ENCODE peak calls at places on chromosomes 7 and 10, in six cellular contexts. D is kidney, F is GM12878, K is GM23338, Y is fibroblast of mammary gland, O is choroid plexus epithelial cell. H is an unnamed sample.

GRCh38 chr7:136652635-136653370 is 215.6 kb upstream of the CHRM2 start:
- DNase-seq in D (no peak), F (no peak), K (no peak), Y (no peak), O (no peak), H (no peak)

GRCh38 chr7:70143089-70144044 is 545.1 kb downstream of the AUTS2 start:
- DNase-seq in D (no peak), F (no peak), K (no peak), Y (peak; percentile 77), O (no peak), H (no peak)

GRCh38 chr10:73744690-73744994 is 470 bp downstream of the SEC24C start:
- DNase-seq in D (no peak), F (no peak), K (peak; percentile 85), Y (peak; percentile 58), O (peak; percentile 78), H (peak; percentile 61)

GRCh38 chr10:113493195-113493594 is 59.7 kb upstream of the HABP2 start:
- DNase-seq in D (no peak), F (no peak), K (no peak), Y (peak; percentile 68), O (peak; percentile 9), H (no peak)

GRCh38 chr10:19847321-19847720 is 31.1 kb downstream of the PLXDC2 start:
- DNase-seq in D (no peak), F (no peak), K (peak; percentile 21), Y (peak; percentile 38), O (peak; percentile 74), H (peak; percentile 39)

GRCh38 chr7:26507375-26508068 is 215.9 kb downstream of the SNX10 start:
- DNase-seq in D (no peak), F (no peak), K (no peak), Y (no peak), O (no peak), H (no peak)

GRCh38 chr10:124367414-124367813 is 51.3 kb downstream of the OAT start:
- DNase-seq in D (no peak), F (no peak), K (no peak), Y (no peak), O (no peak), H (no peak)

GRCh38 chr10:77911535-77912123 is 14.9 kb downstream of the DLG5 start:
- DNase-seq in D (no peak), F (no peak), K (no peak), Y (no peak), O (no peak), H (peak; percentile 47)

GRCh38 chr7:156943091-156944041 is 6.1 kb upstream of the NOM1 start:
- DNase-seq in D (peak; percentile 81), F (no peak), K (peak; percentile 51), Y (no peak), O (no peak), H (no peak)

GRCh38 chr10:7817984-7818294 is 366 bp upstream of the TAF3 start:
- DNase-seq in D (no peak), F (peak; percentile 16), K (no peak), Y (no peak), O (no peak), H (no peak)

GRCh38 chr7:157389951-157390730 is 53.3 kb downstream of the DNAJB6 start:
- DNase-seq in D (no peak), F (no peak), K (no peak), Y (peak; percentile 71), O (peak; percentile 85), H (peak; percentile 38)

GRCh38 chr10:43392757-43393156 is 16.2 kb downstream of the HNRNPF start:
- DNase-seq in D (peak; percentile 6), F (no peak), K (no peak), Y (no peak), O (no peak), H (no peak)

GRCh38 chr7:100867040-100867795 is at the start of gene TRIP6:
- DNase-seq in D (peak; percentile 97), F (no peak), K (peak; percentile 95), Y (peak; percentile 94), O (peak; percentile 97), H (peak; percentile 90)

GRCh38 chr7:115217373-115217772 is 295.5 kb downstream of the MDFIC start:
- DNase-seq in D (no peak), F (no peak), K (no peak), Y (peak; percentile 16), O (peak; percentile 39), H (peak; percentile 31)

GRCh38 chr7:75599244-75599771 is 107.2 kb downstream of the SPDYE5 start:
- DNase-seq in D (peak; percentile 80), F (no peak), K (peak; percentile 64), Y (no peak), O (no peak), H (no peak)

GRCh38 chr10:122291739-122292138 is 20.6 kb downstream of the BTBD16 start:
- DNase-seq in D (no peak), F (no peak), K (no peak), Y (no peak), O (no peak), H (no peak)

GRCh38 chr10:119680668-119681070 is 29.5 kb downstream of the BAG3 start:
- DNase-seq in D (no peak), F (no peak), K (no peak), Y (peak; percentile 49), O (no peak), H (no peak)
- H3K4me3 ChIP-seq in D (no peak overlapping the region), F (no peak overlapping the region), K (no peak overlapping the region), Y (no peak overlapping the region), O (no peak overlapping the region), H (no peak overlapping the region)

DNA sequence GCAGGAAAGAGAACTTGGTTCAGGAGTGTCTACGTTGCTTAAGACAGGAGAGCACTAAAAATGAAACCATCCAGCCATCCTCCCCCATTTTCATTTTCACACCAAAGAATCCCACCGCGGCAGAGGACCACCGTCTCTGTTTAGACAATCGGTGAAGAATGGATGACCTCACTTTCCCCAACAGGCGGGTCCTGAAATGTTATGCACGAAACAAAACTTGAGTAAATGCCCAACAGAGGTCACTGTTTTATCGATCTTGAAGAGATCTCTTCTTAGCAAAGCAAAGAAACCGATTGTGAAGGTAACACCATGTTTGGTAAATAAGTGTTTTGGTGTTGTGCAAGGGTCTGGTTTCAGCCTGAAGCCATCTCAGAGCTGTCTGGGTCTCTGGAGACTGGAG is 1.4 kb upstream of the IL6 start:
- DNase-seq in D (no peak), F (no peak), K (peak; percentile 67), Y (peak; percentile 82), O (peak; percentile 51), H (peak; percentile 36)
- TF ChIP-seq CTCF in D (no peak), F (peak; percentile 34), K (peak; percentile 39), Y (peak; percentile 37), O (peak; percentile 24), H (no peak)

GRCh38 chr7:152756126-152756525 is 3.4 kb upstream of the ACTR3B start:
- DNase-seq in D (no peak), F (no peak), K (no peak), Y (peak; percentile 57), O (no peak), H (no peak)

GRCh38 chr7:152762056-152762455 is 2.5 kb downstream of the ACTR3B start:
- DNase-seq in D (no peak), F (no peak), K (no peak), Y (peak; percentile 36), O (peak; percentile 42), H (peak; percentile 33)

GRCh38 chr7:152759655-152760383 is at the start of gene ACTR3B:
- DNase-seq in D (peak; percentile 96), F (no peak), K (peak; percentile 92), Y (peak; percentile 81), O (peak; percentile 90), H (peak; percentile 89)

GRCh38 chr7:152760384-152761115 is 998 bp downstream of the ACTR3B start:
- DNase-seq in D (no peak), F (no peak), K (peak; percentile 20), Y (peak; percentile 10), O (peak; percentile 21), H (no peak)

DNA sequence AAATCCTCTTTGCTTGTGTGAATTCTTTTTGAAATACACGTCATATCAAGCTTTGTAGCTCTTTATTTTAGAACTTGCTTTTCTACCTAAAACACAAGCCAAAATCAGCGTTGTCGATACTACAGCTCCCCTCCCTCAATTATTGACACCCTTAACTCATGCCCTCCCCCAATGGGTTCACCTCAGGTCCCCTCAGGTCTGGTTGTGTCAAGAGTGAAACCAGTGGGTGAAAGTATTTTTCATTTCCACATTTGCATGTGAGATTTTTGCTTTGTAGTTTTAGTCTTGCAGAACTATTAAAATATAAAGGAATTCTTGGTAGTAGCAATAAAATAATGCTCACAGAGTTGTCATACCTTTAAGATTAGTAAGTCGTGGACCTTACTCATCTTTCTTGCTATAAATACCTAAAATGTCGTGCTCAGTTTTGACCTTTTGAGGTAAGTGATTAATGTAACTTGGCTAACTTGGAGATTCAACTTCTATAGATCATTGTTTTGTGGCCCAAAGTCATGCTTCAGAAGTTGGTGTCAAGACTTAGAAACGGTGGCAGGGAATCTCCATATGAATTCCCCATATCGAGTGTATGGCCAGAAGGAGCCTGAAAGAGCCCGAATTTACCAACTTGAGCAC is 1.7 kb downstream of the ACTR3B start:
- DNase-seq in D (no peak), F (no peak), K (no peak), Y (peak; percentile 54), O (peak; percentile 32), H (no peak)
- H3K4me3 ChIP-seq in D (peak overlapping the region; percentile 84), F (peak overlapping the region; percentile 82), K (peak overlapping the region; percentile 86), Y (peak overlapping the region; percentile 65), O (no peak overlapping the region), H (no peak overlapping the region)

DNA sequence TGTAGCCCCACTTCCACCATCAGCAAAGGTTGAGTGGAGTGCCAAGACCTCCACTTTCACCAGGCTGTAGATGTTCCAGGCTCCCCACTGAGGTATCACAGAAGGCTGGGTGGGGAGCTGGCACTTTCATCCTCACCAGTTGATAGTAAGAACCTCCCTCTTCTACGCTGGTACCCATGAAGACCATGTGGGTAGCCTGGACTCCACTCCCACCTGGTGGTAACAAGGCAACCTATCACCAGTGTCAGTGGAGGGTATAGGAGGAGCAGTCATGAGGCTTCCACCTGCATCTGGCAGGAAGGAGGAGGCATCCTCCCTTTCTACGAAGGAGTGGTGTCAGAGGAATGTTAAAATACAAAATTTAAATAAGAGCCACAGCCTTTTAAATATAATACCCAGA is 4.4 kb downstream of the SMIM30 start:
- DNase-seq in D (no peak), F (no peak), K (peak; percentile 39), Y (peak; percentile 27), O (peak; percentile 38), H (peak; percentile 6)
- TF ChIP-seq CTCF in D (no peak), F (peak; percentile 38), K (peak; percentile 59), Y (peak; percentile 16), O (peak; percentile 41), H (no peak)

DNA sequence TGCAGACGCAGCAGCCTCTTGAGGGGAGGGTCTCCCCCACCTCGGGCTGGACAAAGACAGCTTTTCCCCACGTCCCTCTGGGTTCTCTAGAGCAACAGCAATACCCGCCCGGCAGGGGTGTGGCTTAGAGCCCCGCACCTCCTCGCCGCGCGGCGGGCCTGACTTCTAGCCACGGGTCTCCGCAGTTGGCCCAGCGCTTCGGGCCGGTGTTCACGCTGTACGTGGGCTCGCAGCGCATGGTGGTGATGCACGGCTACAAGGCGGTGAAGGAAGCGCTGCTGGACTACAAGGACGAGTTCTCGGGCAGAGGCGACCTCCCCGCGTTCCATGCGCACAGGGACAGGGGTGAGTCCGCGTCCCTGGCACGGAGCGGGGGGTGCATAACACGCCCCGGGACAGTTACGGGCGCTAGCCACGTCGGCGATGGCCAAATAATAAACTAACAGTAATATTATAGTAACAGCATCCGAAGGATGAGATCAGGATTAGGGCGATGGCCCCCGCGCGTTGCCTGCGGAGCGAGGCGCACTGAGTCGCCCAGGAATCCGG is 1.2 kb downstream of the CYP2E1 start:
- DNase-seq in D (peak; percentile 59), F (no peak), K (peak; percentile 32), Y (no peak), O (no peak), H (no peak)
- H3K4me3 ChIP-seq in D (no peak overlapping the region), F (no peak overlapping the region), K (peak overlapping the region; percentile 57), Y (no peak overlapping the region), O (no peak overlapping the region), H (no peak overlapping the region)

H was measured in fibroblast of pulmonary artery.